ENCODE peak calls at places on chromosome 22, in five cellular contexts. G is A673, A is non-pigmented ciliary epithelial cell, T is sciatic nerve, O is activated T-helper 1 cell treated with Interleukin-2 at 50 U/mL for 16 hours. L is an unnamed sample.

GRCh38 chr22:30890689-30891442 is 77.7 kb downstream of the MORC2 start:
- DNase-seq in G (peak), A (no peak), T (peak), O (no peak), L (no peak)

GRCh38 chr22:20663137-20663828 is 110.6 kb upstream of the SERPIND1 start:
- DNase-seq in G (no peak), A (no peak), T (no peak), O (no peak), L (peak)

GRCh38 chr22:28955817-28956216 is 72.4 kb downstream of the ZNRF3 start:
- DNase-seq in G (no peak), A (no peak), T (no peak), O (peak), L (no peak)

GRCh38 chr22:19853879-19854777 is 546 bp downstream of the GNB1L start:
- DNase-seq in G (no peak), A (no peak), T (no peak), O (no peak), L (no peak)

GRCh38 chr22:46803031-46803880 is 40.8 kb downstream of the TBC1D22A start:
- DNase-seq in G (peak), A (no peak), T (peak), O (peak), L (peak)

GRCh38 chr22:37533995-37534394 is 14.8 kb upstream of the CARD10 start:
- DNase-seq in G (no peak), A (peak), T (no peak), O (no peak), L (no peak)

GRCh38 chr22:20951932-20952380 is 15.1 kb upstream of the AIFM3 start:
- DNase-seq in G (no peak), A (no peak), T (no peak), O (no peak), L (no peak)

GRCh38 chr22:50228366-50228765 is 16.5 kb downstream of the TUBGCP6 start:
- DNase-seq in G (no peak), A (no peak), T (no peak), O (no peak), L (no peak)

GRCh38 chr22:33332538-33332937 is 274.4 kb upstream of the SYN3 start:
- DNase-seq in G (no peak), A (no peak), T (no peak), O (no peak), L (no peak)

GRCh38 chr22:40791241-40791640 is 27.9 kb downstream of the SLC25A17 start:
- DNase-seq in G (peak), A (no peak), T (no peak), O (no peak), L (no peak)

GRCh38 chr22:24134090-24134846 is 47.0 kb upstream of the SUSD2 start:
- DNase-seq in G (no peak), A (no peak), T (peak), O (peak), L (no peak)

GRCh38 chr22:46592390-46592872 is 27.8 kb upstream of the GRAMD4 start:
- DNase-seq in G (no peak), A (peak), T (peak), O (no peak), L (no peak)

GRCh38 chr22:50445071-50445879 is 29.6 kb downstream of the SBF1 start:
- DNase-seq in G (peak), A (no peak), T (no peak), O (no peak), L (no peak)

GRCh38 chr22:45771057-45771456 is 99.4 kb downstream of the ATXN10 start:
- DNase-seq in G (no peak), A (no peak), T (no peak), O (no peak), L (no peak)

GRCh38 chr22:46734830-46735453 is 3.1 kb downstream of the CERK start:
- DNase-seq in G (no peak), A (no peak), T (no peak), O (peak), L (no peak)

GRCh38 chr22:27668828-27669797 is 132.4 kb downstream of the MN1 start:
- DNase-seq in G (no peak), A (no peak), T (no peak), O (no peak), L (no peak)

GRCh38 chr22:32788884-32789624 is 12.5 kb upstream of the TIMP3 start:
- DNase-seq in G (no peak), A (no peak), T (no peak), O (no peak), L (no peak)

GRCh38 chr22:29769723-29770321 is 2.7 kb downstream of the UQCR10 start:
- DNase-seq in G (no peak), A (no peak), T (no peak), O (no peak), L (no peak)

GRCh38 chr22:35384973-35385588 is 4.2 kb downstream of the HMOX1 start:
- DNase-seq in G (no peak), A (no peak), T (no peak), O (no peak), L (no peak)

GRCh38 chr22:38107692-38108515 is 2.6 kb downstream of the BAIAP2L2 start:
- DNase-seq in G (no peak), A (no peak), T (no peak), O (no peak), L (no peak)

GRCh38 chr22:46748948-46749681 is 11.1 kb upstream of the CERK start:
- DNase-seq in G (no peak), A (no peak), T (no peak), O (peak), L (no peak)

GRCh38 chr22:50306753-50307749 is at the start of gene PLXNB2:
- DNase-seq in G (peak), A (no peak), T (peak), O (no peak), L (no peak)

L was measured in keratinocyte.